ENCODE peak calls at places on chromosomes 13 and 19, in six cellular contexts. V is activated T-helper 1 cell treated with anti-CD3 and anti-CD28 coated beads, Interleukin-12 subunit alpha, Interleukin-12 subunit beta, Interleukin-2, Interleukin-4 antibody, amounts not matched to agents 30 ng/mL and 10 ng/mL and 1 ng/mL, durations not matched to agents 14 hours and 24 hours and 36 hours; U is PC-9; T is small intestine; X is lung; I is HFF-Myc. K is an unnamed sample.

GRCh38 chr19:14361824-14362223 is 19.4 kb upstream of the ADGRE5 start:
- DNase-seq in V (no peak), U (no peak), T (no peak), X (no peak), I (no peak), K (no peak)

GRCh38 chr19:46416077-46416709 is 2.8 kb upstream of the CCDC8 start:
- DNase-seq in V (no peak), U (peak), T (no peak), X (peak), I (peak), K (peak)

GRCh38 chr19:2446390-2446789 is 10.4 kb downstream of the LMNB2 start:
- DNase-seq in V (no peak), U (no peak), T (no peak), X (no peak), I (no peak), K (peak)

GRCh38 chr13:51726446-51727185 is 77.3 kb downstream of the DHRS12 start:
- DNase-seq in V (no peak), U (no peak), T (no peak), X (no peak), I (no peak), K (no peak)

GRCh38 chr19:45553464-45553863 is 31.1 kb downstream of the OPA3 start:
- DNase-seq in V (no peak), U (no peak), T (peak), X (no peak), I (no peak), K (no peak)

GRCh38 chr19:35549174-35549788 is 3.9 kb downstream of the TMEM147 start:
- DNase-seq in V (peak), U (peak), T (peak), X (peak), I (no peak), K (no peak)

GRCh38 chr13:67438465-67438864 is 208.3 kb upstream of the PCDH9 start:
- DNase-seq in V (no peak), U (no peak), T (no peak), X (no peak), I (no peak), K (no peak)

GRCh38 chr19:608155-609000 is 18.7 kb downstream of the HCN2 start:
- DNase-seq in V (no peak), U (no peak), T (no peak), X (no peak), I (no peak), K (no peak)

GRCh38 chr19:46617566-46618079 is 7.3 kb downstream of the PTGIR start:
- DNase-seq in V (no peak), U (no peak), T (no peak), X (no peak), I (no peak), K (no peak)

GRCh38 chr13:93875527-93875926 is 604.0 kb downstream of the DCT start:
- DNase-seq in V (no peak), U (no peak), T (no peak), X (no peak), I (no peak), K (no peak)

K was measured in NCI-H524 treated with DMSO at 0.1 percent for 48 hours.